ENCODE peak calls at places on chromosomes 1 and 21, in nine cellular contexts. O is suprapubic skin, R is SK-N-SH, A is esophagus muscularis mucosa, Q is A549, U is sigmoid colon, M is ovary, G is tibial nerve, D is stomach. B is an unnamed sample.

GRCh38 chr1:19885821-19886220 is 3.6 kb downstream of the OTUD3 start:
- DNase-seq in O (no peak), R (no peak), A (no peak), Q (no peak), U (no peak), M (no peak), G (no peak), D (no peak), B (no peak)

GRCh38 chr21:40466893-40467483 is 380.0 kb downstream of the DSCAM start:
- DNase-seq in O (no peak), R (peak), A (no peak), Q (no peak), U (no peak), M (no peak), G (no peak), D (no peak), B (no peak)

GRCh38 chr21:15430023-15430422 is 299.8 kb upstream of the USP25 start:
- DNase-seq in O (no peak), R (no peak), A (no peak), Q (no peak), U (no peak), M (no peak), G (no peak), D (no peak), B (no peak)

GRCh38 chr1:168386949-168387586 is 106.4 kb downstream of the TBX19 start:
- DNase-seq in O (no peak), R (peak), A (no peak), Q (peak), U (peak), M (peak), G (no peak), D (peak), B (peak)

GRCh38 chr1:150530491-150531159 is 15.1 kb downstream of the FALEC start:
- DNase-seq in O (no peak), R (no peak), A (no peak), Q (no peak), U (no peak), M (no peak), G (no peak), D (no peak), B (no peak)

GRCh38 chr1:156004843-156005593 is 15.7 kb downstream of the SSR2 start:
- DNase-seq in O (no peak), R (no peak), A (no peak), Q (no peak), U (no peak), M (no peak), G (no peak), D (peak), B (peak)

GRCh38 chr1:24391882-24392603 is 21.5 kb downstream of the STPG1 start:
- DNase-seq in O (peak), R (peak), A (peak), Q (peak), U (peak), M (peak), G (no peak), D (peak), B (peak)

GRCh38 chr1:95916616-95917015 is 682.6 kb downstream of the RWDD3 start:
- DNase-seq in O (no peak), R (no peak), A (no peak), Q (no peak), U (no peak), M (no peak), G (no peak), D (no peak), B (no peak)

GRCh38 chr1:170663011-170663410 is 920 bp upstream of the PRRX1 start:
- DNase-seq in O (no peak), R (no peak), A (no peak), Q (no peak), U (no peak), M (peak), G (no peak), D (no peak), B (no peak)

DNA sequence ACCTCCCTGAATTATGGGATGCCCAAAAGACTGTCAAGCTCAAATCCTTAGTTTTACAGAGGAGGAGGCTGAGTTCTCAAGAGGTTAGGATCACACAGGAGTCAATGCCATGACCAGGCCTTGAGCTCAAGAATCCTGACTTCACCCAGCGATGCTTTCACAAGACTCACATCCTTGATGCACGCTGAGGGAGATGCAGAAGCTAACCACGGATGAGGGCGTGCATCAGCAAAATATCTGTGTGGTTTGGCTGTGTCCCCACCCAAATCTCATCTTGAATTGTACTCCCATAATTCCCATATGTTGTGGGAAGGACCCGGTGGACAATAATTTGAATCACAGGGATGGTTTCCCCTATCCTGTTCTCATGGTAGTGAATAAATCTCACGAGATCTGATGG is 133.2 kb downstream of the KCNJ6 start:
- DNase-seq in O (no peak), R (no peak), A (no peak), Q (no peak), U (no peak), M (no peak), G (no peak), D (no peak), B (no peak)
- TF ChIP-seq EP300 in O (no peak), R (no peak), A (no peak), Q (no peak), U (no peak), M (no peak), G (no peak), D (no peak), B (no peak)

GRCh38 chr1:213564215-213564659 is 423.5 kb upstream of the PROX1 start:
- DNase-seq in O (no peak), R (no peak), A (no peak), Q (no peak), U (no peak), M (no peak), G (no peak), D (no peak), B (peak)
- TF ChIP-seq CTCF in O (no peak), R (no peak), A (no peak), Q (no peak), U (no peak), M (no peak), G (no peak), D (no peak), B (peak)

GRCh38 chr1:165896277-165896676 is 68.9 kb downstream of the UCK2 start:
- DNase-seq in O (no peak), R (no peak), A (no peak), Q (no peak), U (no peak), M (no peak), G (no peak), D (no peak), B (no peak)
- TF ChIP-seq EP300 in O (no peak), R (no peak), A (no peak), Q (no peak), U (no peak), M (no peak), G (no peak), D (no peak), B (no peak)

DNA sequence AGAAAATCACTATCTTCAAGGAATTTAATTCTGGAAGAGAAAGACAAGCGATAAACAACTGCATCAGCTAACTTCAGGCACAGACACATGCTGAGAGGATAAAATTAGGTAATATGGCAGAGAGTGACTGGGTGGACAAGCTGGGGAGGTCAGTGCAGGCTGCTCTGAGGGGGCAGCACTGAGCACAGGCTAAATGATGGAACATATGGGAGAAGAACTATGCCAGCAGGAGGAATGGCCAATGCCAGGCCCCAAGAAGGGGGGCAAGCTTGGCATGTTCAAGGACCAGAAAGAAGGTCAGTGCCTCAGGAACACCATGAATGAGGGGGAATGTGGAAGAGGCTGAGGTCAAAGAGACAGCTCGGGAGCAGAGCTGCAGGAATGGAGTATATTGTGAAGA is 190.7 kb upstream of the MAP1LC3C start:
- DNase-seq in O (no peak), R (peak), A (no peak), Q (peak), U (no peak), M (no peak), G (no peak), D (no peak), B (no peak)
- TF ChIP-seq CTCF in O (no peak), R (no peak), A (no peak), Q (peak), U (no peak), M (no peak), G (no peak), D (no peak), B (no peak)

DNA sequence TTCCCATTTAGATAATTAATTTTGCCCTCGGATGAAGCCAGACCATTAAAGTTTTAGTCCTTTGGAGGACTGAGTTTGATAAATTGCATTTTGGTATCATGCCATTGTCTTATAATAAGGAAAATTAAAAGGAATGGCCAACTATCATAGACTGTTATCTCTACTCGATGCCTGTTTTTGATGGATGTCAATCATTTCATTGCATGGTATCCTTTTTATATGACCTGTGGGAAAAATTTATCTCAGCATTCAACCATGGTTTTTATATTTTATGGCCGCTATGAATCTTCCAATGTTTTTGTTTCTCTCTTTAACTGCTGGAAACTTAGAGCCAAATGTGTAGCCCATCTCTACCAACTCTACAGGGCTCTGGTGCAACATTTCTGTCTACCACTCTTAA is 9.9 kb upstream of the CCT8 start:
- DNase-seq in O (no peak), R (no peak), A (no peak), Q (no peak), U (no peak), M (no peak), G (no peak), D (no peak), B (no peak)
- TF ChIP-seq EP300 in O (no peak), R (no peak), A (no peak), Q (no peak), U (no peak), M (no peak), G (no peak), D (no peak), B (no peak)

DNA sequence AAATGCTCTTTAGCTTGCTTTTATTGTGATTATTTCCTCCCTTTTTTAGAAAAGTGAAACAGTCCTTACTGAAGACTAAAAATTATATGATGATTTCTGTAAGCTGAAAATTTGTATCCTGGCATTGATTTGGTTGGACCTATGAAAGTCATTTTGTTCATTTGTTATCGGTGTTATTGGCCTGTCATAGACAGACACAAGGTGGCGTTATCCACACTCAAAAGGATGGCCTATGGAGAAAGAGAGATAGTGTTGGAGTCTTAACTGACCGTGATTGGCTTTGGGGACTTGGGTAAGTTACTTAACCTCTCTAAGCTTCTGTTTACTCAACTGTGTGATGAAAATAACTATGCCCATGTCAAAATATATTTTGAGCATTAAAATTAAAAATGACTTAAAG is 203.6 kb upstream of the CHODL start:
- DNase-seq in O (no peak), R (peak), A (no peak), Q (no peak), U (no peak), M (no peak), G (no peak), D (no peak), B (no peak)
- TF ChIP-seq CTCF in O (peak), R (peak), A (peak), Q (no peak), U (no peak), M (no peak), G (peak), D (no peak), B (no peak)

GRCh38 chr1:151907363-151908139 is 1.8 kb downstream of the THEM4 start:
- DNase-seq in O (no peak), R (no peak), A (no peak), Q (no peak), U (no peak), M (no peak), G (no peak), D (no peak), B (no peak)
- TF ChIP-seq EP300 in O (no peak), R (no peak), A (no peak), Q (no peak), U (no peak), M (no peak), G (no peak), D (no peak), B (no peak)

DNA sequence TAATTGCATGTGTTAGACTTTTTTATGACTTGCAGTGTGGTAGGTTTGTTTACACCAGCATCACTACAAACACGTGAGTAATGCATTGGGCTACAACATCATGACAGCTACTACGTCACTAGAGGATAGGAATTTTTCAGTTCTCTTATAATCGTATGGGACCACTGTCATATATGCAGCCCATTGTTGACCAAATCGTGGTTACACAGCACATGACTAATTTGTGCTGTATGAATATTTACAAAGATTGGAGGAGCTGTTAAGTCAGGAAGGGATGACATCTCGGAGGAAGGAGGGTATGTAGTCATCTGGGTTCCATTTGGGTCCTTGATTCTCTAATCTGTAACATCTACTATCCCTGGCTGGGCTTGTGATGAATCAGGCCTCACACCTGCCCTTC is 270.9 kb downstream of the TNR start:
- DNase-seq in O (no peak), R (no peak), A (no peak), Q (no peak), U (no peak), M (no peak), G (no peak), D (no peak), B (no peak)
- TF ChIP-seq CTCF in O (no peak), R (no peak), A (no peak), Q (no peak), U (no peak), M (no peak), G (no peak), D (no peak), B (no peak)

GRCh38 chr1:111912116-111912515 is 77.4 kb downstream of the KCND3 start:
- DNase-seq in O (no peak), R (no peak), A (no peak), Q (no peak), U (no peak), M (no peak), G (no peak), D (no peak), B (no peak)
- TF ChIP-seq EP300 in O (no peak), R (no peak), A (no peak), Q (no peak), U (no peak), M (no peak), G (no peak), D (no peak), B (no peak)

DNA sequence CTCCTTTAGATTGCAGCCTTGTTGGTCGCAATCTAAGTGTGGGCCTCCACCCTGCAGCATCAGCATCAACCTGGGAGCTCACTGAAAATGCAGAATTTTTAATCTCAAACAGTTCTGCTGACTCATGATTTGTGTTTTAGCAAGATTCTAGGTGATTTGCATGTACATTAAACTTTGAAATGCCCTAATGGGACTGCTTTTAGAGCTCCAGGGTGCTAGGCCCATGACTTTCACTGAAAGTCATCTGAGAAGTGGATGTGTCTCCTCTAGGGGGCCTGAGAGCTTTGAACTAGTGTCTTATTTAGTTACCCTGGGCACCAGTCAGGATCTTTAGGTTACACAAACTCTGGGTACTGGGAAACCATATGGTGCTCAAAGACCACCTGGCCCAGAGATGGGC is 9.0 kb downstream of the TRIM67 start:
- DNase-seq in O (no peak), R (no peak), A (no peak), Q (no peak), U (no peak), M (no peak), G (no peak), D (no peak), B (no peak)
- TF ChIP-seq CTCF in O (no peak), R (peak), A (no peak), Q (peak), U (no peak), M (no peak), G (no peak), D (no peak), B (no peak)

B was measured in transverse colon.